ENCODE peak calls at places on chromosomes 11 and 22, in seven cellular contexts. One of them, this sample, is unnamed. For H3K4me1, the result is how much of the 10 kb centered on the place peaks cover.

GRCh38 chr11:78722786-78723185 is 148.1 kb upstream of the NARS2 start:
- DNase-seq in Peyer's patch: no peak
- DNase-seq in naive thymus-derived CD4-positive, alpha-beta T cell: no peak
- DNase-seq in PC-3: peak
- DNase-seq in GM23248: no peak
- DNase-seq in left lung: no peak
- DNase-seq in pancreas: no peak
- DNase-seq in this sample: no peak

GRCh38 chr11:47305734-47306483 is 36.0 kb downstream of the MADD start:
- DNase-seq in pancreas: no peak
- DNase-seq in naive thymus-derived CD4-positive, alpha-beta T cell: no peak
- DNase-seq in Peyer's patch: no peak
- DNase-seq in GM23248: no peak
- DNase-seq in left lung: no peak
- DNase-seq in PC-3: no peak
- DNase-seq in this sample: peak

GRCh38 chr11:61411589-61411988 is 18.2 kb downstream of the CPSF7 start:
- DNase-seq in PC-3: no peak
- DNase-seq in naive thymus-derived CD4-positive, alpha-beta T cell: no peak
- DNase-seq in Peyer's patch: no peak
- DNase-seq in GM23248: no peak
- DNase-seq in pancreas: no peak
- DNase-seq in left lung: no peak
- DNase-seq in this sample: no peak

GRCh38 chr11:95652002-95652472 is 137.5 kb downstream of the FAM76B start:
- DNase-seq in GM23248: no peak
- DNase-seq in PC-3: no peak
- DNase-seq in pancreas: no peak
- DNase-seq in Peyer's patch: no peak
- DNase-seq in naive thymus-derived CD4-positive, alpha-beta T cell: no peak
- DNase-seq in left lung: no peak
- DNase-seq in this sample: no peak

GRCh38 chr11:112364962-112365481 is 104.4 kb upstream of the PLET1 start:
- DNase-seq in PC-3: peak
- DNase-seq in left lung: no peak
- DNase-seq in GM23248: peak
- DNase-seq in pancreas: no peak
- DNase-seq in naive thymus-derived CD4-positive, alpha-beta T cell: no peak
- DNase-seq in Peyer's patch: peak
- DNase-seq in this sample: no peak

GRCh38 chr11:86442420-86442819 is 67.7 kb downstream of the CCDC81 start:
- DNase-seq in left lung: no peak
- DNase-seq in PC-3: no peak
- DNase-seq in Peyer's patch: no peak
- DNase-seq in naive thymus-derived CD4-positive, alpha-beta T cell: no peak
- DNase-seq in GM23248: peak
- DNase-seq in pancreas: no peak
- DNase-seq in this sample: no peak

GRCh38 chr22:48357961-48358360 is 1469.7 kb downstream of the BRD1 start:
- DNase-seq in naive thymus-derived CD4-positive, alpha-beta T cell: no peak
- DNase-seq in left lung: no peak
- DNase-seq in GM23248: no peak
- DNase-seq in Peyer's patch: no peak
- DNase-seq in pancreas: no peak
- DNase-seq in PC-3: no peak
- DNase-seq in this sample: no peak

GRCh38 chr22:22410121-22410520 is 98.4 kb downstream of the ZNF280B start:
- DNase-seq in GM23248: no peak
- DNase-seq in Peyer's patch: peak
- DNase-seq in left lung: no peak
- DNase-seq in pancreas: no peak
- DNase-seq in naive thymus-derived CD4-positive, alpha-beta T cell: no peak
- DNase-seq in PC-3: no peak
- DNase-seq in this sample: peak

GRCh38 chr11:66183581-66184048 is 84.8 kb upstream of the RAB1B start:
- DNase-seq in pancreas: no peak
- DNase-seq in Peyer's patch: no peak
- DNase-seq in left lung: no peak
- DNase-seq in GM23248: peak
- DNase-seq in naive thymus-derived CD4-positive, alpha-beta T cell: peak
- DNase-seq in PC-3: peak
- DNase-seq in this sample: no peak

GRCh38 chr22:45163417-45164216 is at the start of gene NUP50:
- DNase-seq in Peyer's patch: peak
- DNase-seq in left lung: peak
- DNase-seq in pancreas: peak
- DNase-seq in naive thymus-derived CD4-positive, alpha-beta T cell: peak
- DNase-seq in PC-3: peak
- DNase-seq in GM23248: peak
- DNase-seq in this sample: peak

GRCh38 chr22:45162531-45162930 is 1.2 kb upstream of the NUP50 start:
- DNase-seq in left lung: no peak
- DNase-seq in GM23248: no peak
- DNase-seq in Peyer's patch: no peak
- DNase-seq in naive thymus-derived CD4-positive, alpha-beta T cell: no peak
- DNase-seq in PC-3: no peak
- DNase-seq in pancreas: no peak
- DNase-seq in this sample: no peak

GRCh38 chr22:45163074-45163416 is 680 bp upstream of the NUP50 start:
- DNase-seq in left lung: peak
- DNase-seq in PC-3: peak
- DNase-seq in pancreas: peak
- DNase-seq in GM23248: peak
- DNase-seq in Peyer's patch: no peak
- DNase-seq in naive thymus-derived CD4-positive, alpha-beta T cell: no peak
- DNase-seq in this sample: no peak

GRCh38 chr22:45166935-45167334 is 3.2 kb downstream of the NUP50 start:
- DNase-seq in left lung: no peak
- DNase-seq in Peyer's patch: no peak
- DNase-seq in GM23248: no peak
- DNase-seq in PC-3: no peak
- DNase-seq in pancreas: no peak
- DNase-seq in naive thymus-derived CD4-positive, alpha-beta T cell: no peak
- DNase-seq in this sample: no peak

DNA sequence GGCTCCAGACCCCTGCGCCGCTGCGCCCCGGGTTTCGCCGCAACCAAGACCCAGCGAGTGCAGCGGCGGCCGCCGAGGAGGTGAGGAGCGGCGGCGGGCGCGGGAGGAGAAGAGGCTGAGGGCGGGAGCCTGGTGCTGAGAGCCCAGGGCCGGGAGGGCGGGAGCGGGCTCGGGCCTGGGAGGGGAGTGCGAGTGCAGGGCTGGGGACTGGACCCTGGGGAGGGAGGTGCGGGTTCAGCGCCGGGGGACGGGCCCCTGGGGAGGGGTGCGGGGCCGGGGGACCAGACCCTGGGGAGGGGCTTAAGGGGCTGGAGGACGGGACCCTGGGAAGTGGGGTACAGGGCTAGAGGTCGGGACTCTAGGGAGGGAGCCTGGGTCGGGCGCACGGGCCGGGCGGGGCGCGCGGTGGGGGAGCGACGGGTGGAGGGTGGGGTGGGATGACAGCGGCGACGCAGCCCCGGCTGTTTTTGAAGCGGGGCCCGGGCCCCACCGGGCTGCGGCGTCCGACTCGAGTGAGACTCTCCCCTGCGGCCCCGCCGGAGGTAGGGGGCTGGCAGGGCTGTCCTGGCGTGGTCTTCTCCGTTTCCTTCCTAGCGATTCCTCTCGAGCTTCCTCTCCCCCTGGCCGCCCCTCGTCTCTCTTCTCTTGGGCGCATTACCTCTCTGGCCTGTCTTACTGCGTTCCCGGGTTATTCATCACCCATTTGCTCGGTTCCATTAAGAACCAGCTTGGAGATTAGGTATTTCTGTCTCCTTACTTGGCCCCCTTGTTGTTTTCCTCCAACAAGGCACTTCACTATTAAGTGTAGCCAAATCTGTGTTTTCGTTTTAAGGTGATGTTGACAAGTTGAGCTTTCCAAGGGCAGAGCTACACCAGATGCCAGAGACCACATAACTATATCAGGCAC is 745 bp downstream of the NUP50 start:
- DNase-seq in naive thymus-derived CD4-positive, alpha-beta T cell: no peak
- DNase-seq in left lung: no peak
- DNase-seq in pancreas: peak
- DNase-seq in GM23248: peak
- DNase-seq in Peyer's patch: no peak
- DNase-seq in PC-3: no peak
- DNase-seq in this sample: peak
- H3K4me1 ChIP-seq in naive thymus-derived CD4-positive, alpha-beta T cell: under half
- H3K4me1 ChIP-seq in left lung: under half
- H3K4me1 ChIP-seq in pancreas: under half
- H3K4me1 ChIP-seq in GM23248: under half
- H3K4me1 ChIP-seq in Peyer's patch: under half
- H3K4me1 ChIP-seq in PC-3: under half
- H3K4me1 ChIP-seq in this sample: half or more

DNA sequence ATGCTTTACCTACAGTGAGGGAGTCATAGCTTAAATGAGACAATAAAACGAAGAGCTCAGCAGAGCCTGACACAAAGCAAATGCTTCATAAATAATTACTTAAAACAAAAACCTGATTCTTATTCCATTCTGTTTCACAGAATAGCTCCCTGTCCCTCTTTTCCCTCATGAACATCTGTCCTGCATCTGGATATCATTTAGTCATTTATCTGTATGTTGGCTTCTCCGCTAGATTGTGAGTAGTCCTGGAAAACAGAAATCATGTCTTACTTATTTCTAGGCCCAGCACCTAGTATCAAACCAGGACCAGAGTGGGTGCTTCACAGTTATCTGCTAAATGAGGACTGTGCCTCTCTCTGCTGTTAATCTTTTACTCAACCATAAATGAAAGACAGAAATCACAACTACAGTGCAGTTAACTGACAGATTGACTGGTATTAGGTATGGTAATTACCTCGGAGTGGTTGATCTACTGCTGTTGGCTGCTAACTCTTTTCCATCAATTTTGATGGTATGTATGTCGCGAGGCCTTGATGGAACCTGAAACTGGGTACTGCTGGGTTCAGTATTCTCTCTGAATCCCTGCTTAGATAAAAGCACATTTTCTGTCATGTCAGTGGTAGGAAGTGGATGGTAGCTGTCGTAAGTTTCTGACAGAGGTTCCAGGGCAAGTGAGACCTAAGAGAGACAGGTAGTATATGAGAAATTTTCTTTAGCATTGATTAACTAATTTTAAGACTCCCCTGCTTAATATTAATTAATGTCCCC is 31.5 kb downstream of the C2CD3 start:
- DNase-seq in GM23248: peak
- DNase-seq in pancreas: no peak
- DNase-seq in left lung: no peak
- DNase-seq in naive thymus-derived CD4-positive, alpha-beta T cell: no peak
- DNase-seq in PC-3: no peak
- DNase-seq in Peyer's patch: no peak
- DNase-seq in this sample: no peak
- H3K4me1 ChIP-seq in GM23248: half or more
- H3K4me1 ChIP-seq in pancreas: under half
- H3K4me1 ChIP-seq in left lung: under half
- H3K4me1 ChIP-seq in naive thymus-derived CD4-positive, alpha-beta T cell: under half
- H3K4me1 ChIP-seq in PC-3: half or more
- H3K4me1 ChIP-seq in Peyer's patch: under half
- H3K4me1 ChIP-seq in this sample: under half

GRCh38 chr11:93732237-93732892 is 8.9 kb downstream of the TAF1D start:
- DNase-seq in left lung: no peak
- DNase-seq in Peyer's patch: no peak
- DNase-seq in GM23248: no peak
- DNase-seq in naive thymus-derived CD4-positive, alpha-beta T cell: no peak
- DNase-seq in PC-3: no peak
- DNase-seq in pancreas: no peak
- DNase-seq in this sample: no peak
- H3K4me1 ChIP-seq in left lung: under half
- H3K4me1 ChIP-seq in Peyer's patch: under half
- H3K4me1 ChIP-seq in GM23248: under half
- H3K4me1 ChIP-seq in naive thymus-derived CD4-positive, alpha-beta T cell: under half
- H3K4me1 ChIP-seq in PC-3: under half
- H3K4me1 ChIP-seq in pancreas: under half
- H3K4me1 ChIP-seq in this sample: under half

GRCh38 chr11:125064070-125064469 is 965 bp downstream of the SLC37A2 start:
- DNase-seq in Peyer's patch: no peak
- DNase-seq in PC-3: no peak
- DNase-seq in pancreas: no peak
- DNase-seq in left lung: no peak
- DNase-seq in GM23248: no peak
- DNase-seq in naive thymus-derived CD4-positive, alpha-beta T cell: no peak
- DNase-seq in this sample: no peak
- H3K4me1 ChIP-seq in Peyer's patch: under half
- H3K4me1 ChIP-seq in PC-3: under half
- H3K4me1 ChIP-seq in pancreas: under half
- H3K4me1 ChIP-seq in left lung: under half
- H3K4me1 ChIP-seq in GM23248: under half
- H3K4me1 ChIP-seq in naive thymus-derived CD4-positive, alpha-beta T cell: under half
- H3K4me1 ChIP-seq in this sample: under half

GRCh38 chr22:49786976-49787843 is 40.5 kb downstream of the BRD1 start:
- DNase-seq in left lung: no peak
- DNase-seq in GM23248: no peak
- DNase-seq in pancreas: no peak
- DNase-seq in PC-3: no peak
- DNase-seq in Peyer's patch: no peak
- DNase-seq in naive thymus-derived CD4-positive, alpha-beta T cell: no peak
- DNase-seq in this sample: peak

GRCh38 chr22:49784987-49785614 is 42.6 kb downstream of the BRD1 start:
- DNase-seq in left lung: no peak
- DNase-seq in GM23248: no peak
- DNase-seq in Peyer's patch: no peak
- DNase-seq in pancreas: no peak
- DNase-seq in naive thymus-derived CD4-positive, alpha-beta T cell: no peak
- DNase-seq in PC-3: no peak
- DNase-seq in this sample: no peak

GRCh38 chr22:49783926-49784629 is 43.6 kb downstream of the BRD1 start:
- DNase-seq in PC-3: no peak
- DNase-seq in GM23248: no peak
- DNase-seq in naive thymus-derived CD4-positive, alpha-beta T cell: no peak
- DNase-seq in left lung: no peak
- DNase-seq in pancreas: no peak
- DNase-seq in Peyer's patch: no peak
- DNase-seq in this sample: peak

GRCh38 chr22:49784630-49784971 is 43.1 kb downstream of the BRD1 start:
- DNase-seq in naive thymus-derived CD4-positive, alpha-beta T cell: no peak
- DNase-seq in left lung: no peak
- DNase-seq in GM23248: no peak
- DNase-seq in pancreas: no peak
- DNase-seq in PC-3: no peak
- DNase-seq in Peyer's patch: no peak
- DNase-seq in this sample: no peak

GRCh38 chr22:49785841-49786451 is 41.7 kb downstream of the BRD1 start:
- DNase-seq in Peyer's patch: no peak
- DNase-seq in PC-3: no peak
- DNase-seq in GM23248: no peak
- DNase-seq in pancreas: no peak
- DNase-seq in left lung: no peak
- DNase-seq in naive thymus-derived CD4-positive, alpha-beta T cell: no peak
- DNase-seq in this sample: peak
- H3K4me1 ChIP-seq in Peyer's patch: under half
- H3K4me1 ChIP-seq in PC-3: under half
- H3K4me1 ChIP-seq in GM23248: under half
- H3K4me1 ChIP-seq in pancreas: under half
- H3K4me1 ChIP-seq in left lung: under half
- H3K4me1 ChIP-seq in naive thymus-derived CD4-positive, alpha-beta T cell: under half
- H3K4me1 ChIP-seq in this sample: half or more

DNA sequence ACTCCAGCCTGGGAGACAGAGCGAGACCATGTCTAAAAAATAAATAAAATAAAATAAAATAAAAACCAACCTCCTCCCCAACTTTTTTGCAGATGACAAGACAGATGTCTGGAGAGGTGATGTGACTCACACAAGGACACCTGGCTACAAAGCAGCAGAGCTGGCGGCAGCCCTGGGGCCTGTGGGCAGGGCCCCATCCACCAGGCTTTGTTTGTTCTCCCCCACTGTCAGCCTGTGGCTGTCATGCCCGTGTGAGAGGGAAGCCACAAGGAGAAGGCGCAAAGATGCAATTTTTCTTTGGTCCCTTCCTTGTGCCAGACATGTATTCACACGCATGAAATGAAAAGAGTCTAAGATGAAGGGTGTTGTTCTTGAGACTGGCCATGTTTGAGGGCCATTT is 16.6 kb downstream of the CD59 start:
- DNase-seq in GM23248: no peak
- DNase-seq in PC-3: peak
- DNase-seq in Peyer's patch: no peak
- DNase-seq in left lung: no peak
- DNase-seq in pancreas: no peak
- DNase-seq in naive thymus-derived CD4-positive, alpha-beta T cell: no peak
- DNase-seq in this sample: no peak
- H3K4me1 ChIP-seq in GM23248: half or more
- H3K4me1 ChIP-seq in PC-3: half or more
- H3K4me1 ChIP-seq in Peyer's patch: under half
- H3K4me1 ChIP-seq in left lung: under half
- H3K4me1 ChIP-seq in pancreas: under half
- H3K4me1 ChIP-seq in naive thymus-derived CD4-positive, alpha-beta T cell: under half
- H3K4me1 ChIP-seq in this sample: half or more

This sample was measured in left ventricle myocardium inferior.